ENCODE peak calls at places on chromosomes 6 and 20, in nine cellular contexts. W is NAMALWA; R is CD8-positive, alpha-beta memory T cell; G is fibroblast of pulmonary artery; H is NCI-H774; K is small intestine; L is Daoy; E is HEK293T; B is GM12892. O is an unnamed sample.

GRCh38 chr20:47389867-47390347 is 33.4 kb upstream of the ZMYND8 start:
- DNase-seq in K (no peak), H (no peak), W (peak; percentile 95), L (peak; percentile 67), E (no peak), B (no peak), R (no peak), G (peak; percentile 59), O (peak; percentile 88)

GRCh38 chr6:34610819-34611477 is 54.8 kb upstream of the SPDEF start:
- DNase-seq in B (no peak), L (peak; percentile 78), R (no peak), G (peak; percentile 87), W (no peak), E (no peak), H (no peak), K (peak; percentile 74), O (peak; percentile 34)

GRCh38 chr6:54291146-54291545 is 17.1 kb upstream of the TINAG start:
- DNase-seq in L (peak; percentile 73), G (peak; percentile 63), H (no peak), W (peak; percentile 5), K (no peak), R (no peak), B (no peak), E (no peak), O (peak; percentile 92)

GRCh38 chr6:83862776-83863471 is 3.4 kb downstream of the CYB5R4 start:
- DNase-seq in R (no peak), H (no peak), G (no peak), L (no peak), W (no peak), B (no peak), E (no peak), K (no peak), O (no peak)

GRCh38 chr20:47799116-47799715 is 13.9 kb upstream of the SULF2 start:
- DNase-seq in R (no peak), K (no peak), H (no peak), W (no peak), E (no peak), G (peak; percentile 59), L (no peak), B (no peak), O (no peak)

GRCh38 chr20:11047559-11047958 is 373.8 kb upstream of the JAG1 start:
- DNase-seq in H (no peak), W (no peak), L (peak; percentile 44), B (no peak), R (no peak), K (peak; percentile 89), G (peak; percentile 12), E (no peak), O (peak; percentile 80)

GRCh38 chr20:36307412-36308317 is 1.5 kb downstream of the DLGAP4 start:
- DNase-seq in H (no peak), K (no peak), E (peak; percentile 6), G (no peak), W (no peak), R (no peak), L (no peak), B (no peak), O (no peak)

GRCh38 chr20:57672164-57672563 is 37.7 kb downstream of the PMEPA1 start:
- DNase-seq in R (no peak), B (no peak), E (no peak), K (no peak), H (no peak), G (no peak), W (no peak), L (no peak), O (no peak)

GRCh38 chr6:158160932-158161539 is 7.0 kb downstream of the SERAC1 start:
- DNase-seq in R (no peak), G (peak; percentile 56), K (no peak), W (no peak), L (peak; percentile 17), B (no peak), H (no peak), E (no peak), O (no peak)

GRCh38 chr6:77466055-77467028 is 3.1 kb upstream of the HTR1B start:
- DNase-seq in B (no peak), K (peak; percentile 51), R (no peak), G (peak; percentile 78), L (peak; percentile 40), W (no peak), E (peak; percentile 21), H (peak; percentile 84), O (peak; percentile 48)

GRCh38 chr6:74654296-74654695 is 551.6 kb downstream of the COL12A1 start:
- DNase-seq in W (no peak), B (no peak), H (no peak), G (no peak), E (no peak), L (no peak), R (no peak), K (no peak), O (no peak)

GRCh38 chr20:59222239-59222981 is 58.8 kb downstream of the ZNF831 start:
- DNase-seq in H (peak; percentile 42), L (peak; percentile 77), R (peak; percentile 64), G (peak; percentile 75), E (peak; percentile 84), W (peak; percentile 74), B (peak; percentile 80), K (peak; percentile 75), O (peak; percentile 49)

GRCh38 chr6:138036111-138036510 is 71.1 kb downstream of the PERP start:
- DNase-seq in H (no peak), W (no peak), G (no peak), E (no peak), K (peak; percentile 73), B (no peak), L (peak; percentile 17), R (no peak), O (no peak)

GRCh38 chr6:143348531-143348930 is 102.0 kb downstream of the ADAT2 start:
- DNase-seq in R (no peak), B (no peak), G (no peak), W (no peak), L (no peak), E (no peak), K (no peak), H (no peak), O (no peak)

GRCh38 chr6:73476722-73477121 is 15.2 kb downstream of the MTO1 start:
- DNase-seq in W (no peak), L (no peak), B (no peak), H (no peak), R (no peak), G (no peak), E (no peak), K (no peak), O (no peak)

GRCh38 chr6:98579089-98579488 is 255.3 kb upstream of the POU3F2 start:
- DNase-seq in K (no peak), R (no peak), L (no peak), H (no peak), B (no peak), W (no peak), E (no peak), G (no peak), O (no peak)

GRCh38 chr20:15726416-15726815 is 846.8 kb downstream of the KIF16B start:
- DNase-seq in H (no peak), R (no peak), E (no peak), W (no peak), L (no peak), K (no peak), G (no peak), B (no peak), O (no peak)

GRCh38 chr6:39855356-39855995 is 63.3 kb downstream of the DAAM2 start:
- DNase-seq in H (no peak), L (no peak), B (no peak), W (no peak), R (no peak), G (no peak), K (no peak), E (no peak), O (no peak)

GRCh38 chr6:29726795-29727194 is 3.6 kb downstream of the HLA-F start:
- DNase-seq in H (no peak), G (no peak), E (no peak), K (no peak), B (no peak), L (no peak), W (no peak), R (no peak), O (no peak)

GRCh38 chr20:38883081-38883980 is 42.9 kb upstream of the FAM83D start:
- DNase-seq in R (no peak), E (no peak), G (peak; percentile 33), H (no peak), W (peak; percentile 57), K (no peak), L (peak; percentile 33), B (no peak), O (no peak)

GRCh38 chr6:43676962-43677606 is 10.5 kb downstream of the MRPS18A start:
- DNase-seq in E (no peak), B (no peak), K (no peak), H (no peak), R (no peak), G (no peak), W (no peak), L (no peak), O (no peak)

GRCh38 chr6:132511159-132511835 is 1.6 kb downstream of the STX7 start:
- DNase-seq in W (peak; percentile 46), B (no peak), E (no peak), K (peak; percentile 33), L (no peak), G (no peak), H (no peak), R (no peak), O (peak; percentile 64)

GRCh38 chr6:161010418-161010817 is 18.8 kb downstream of the MAP3K4 start:
- DNase-seq in E (no peak), B (no peak), G (peak; percentile 67), H (no peak), R (no peak), W (no peak), K (no peak), L (no peak), O (peak; percentile 87)

GRCh38 chr20:37390891-37391525 is 45.1 kb downstream of the SRC start:
- DNase-seq in B (no peak), H (no peak), R (no peak), E (no peak), K (no peak), W (no peak), G (no peak), L (no peak), O (no peak)

GRCh38 chr6:36963451-36964290 is 9.1 kb downstream of the PI16 start:
- DNase-seq in G (no peak), H (no peak), B (no peak), K (no peak), L (peak; percentile 26), R (no peak), W (peak; percentile 88), E (no peak), O (no peak)

O was measured in renal cortical epithelial cell.